ENCODE peak calls at places on chromosome 5, in four cellular contexts. K is H1, Q is A549, F is K562. W is an unnamed sample.

GRCh38 chr5:170755679-170756456 is 27.7 kb upstream of the GABRP start:
- DNase-seq in K (no peak), Q (no peak), F (no peak), W (no peak)

GRCh38 chr5:24368121-24368520 is 276.7 kb downstream of the CDH10 start:
- DNase-seq in K (no peak), Q (no peak), F (no peak), W (no peak)

GRCh38 chr5:77882670-77883257 is 106.6 kb upstream of the TBCA start:
- DNase-seq in K (no peak), Q (peak), F (peak), W (no peak)

GRCh38 chr5:130111723-130112122 is 207.5 kb downstream of the CHSY3 start:
- DNase-seq in K (no peak), Q (no peak), F (no peak), W (no peak)

GRCh38 chr5:17440766-17441165 is 57.3 kb upstream of the TAF11L2 start:
- DNase-seq in K (no peak), Q (no peak), F (no peak), W (no peak)

GRCh38 chr5:120396186-120396585 is 67.9 kb upstream of the PRR16 start:
- DNase-seq in K (no peak), Q (no peak), F (no peak), W (no peak)

GRCh38 chr5:143080407-143080806 is 310.2 kb downstream of the ARHGAP26 start:
- DNase-seq in K (no peak), Q (no peak), F (no peak), W (no peak)

GRCh38 chr5:59724482-59725392 is 168.8 kb downstream of the PDE4D start:
- DNase-seq in K (peak), Q (peak), F (peak), W (peak)

GRCh38 chr5:16508730-16509531 is 43.3 kb upstream of the ZNF622 start:
- DNase-seq in K (peak), Q (peak), F (peak), W (no peak)

DNA sequence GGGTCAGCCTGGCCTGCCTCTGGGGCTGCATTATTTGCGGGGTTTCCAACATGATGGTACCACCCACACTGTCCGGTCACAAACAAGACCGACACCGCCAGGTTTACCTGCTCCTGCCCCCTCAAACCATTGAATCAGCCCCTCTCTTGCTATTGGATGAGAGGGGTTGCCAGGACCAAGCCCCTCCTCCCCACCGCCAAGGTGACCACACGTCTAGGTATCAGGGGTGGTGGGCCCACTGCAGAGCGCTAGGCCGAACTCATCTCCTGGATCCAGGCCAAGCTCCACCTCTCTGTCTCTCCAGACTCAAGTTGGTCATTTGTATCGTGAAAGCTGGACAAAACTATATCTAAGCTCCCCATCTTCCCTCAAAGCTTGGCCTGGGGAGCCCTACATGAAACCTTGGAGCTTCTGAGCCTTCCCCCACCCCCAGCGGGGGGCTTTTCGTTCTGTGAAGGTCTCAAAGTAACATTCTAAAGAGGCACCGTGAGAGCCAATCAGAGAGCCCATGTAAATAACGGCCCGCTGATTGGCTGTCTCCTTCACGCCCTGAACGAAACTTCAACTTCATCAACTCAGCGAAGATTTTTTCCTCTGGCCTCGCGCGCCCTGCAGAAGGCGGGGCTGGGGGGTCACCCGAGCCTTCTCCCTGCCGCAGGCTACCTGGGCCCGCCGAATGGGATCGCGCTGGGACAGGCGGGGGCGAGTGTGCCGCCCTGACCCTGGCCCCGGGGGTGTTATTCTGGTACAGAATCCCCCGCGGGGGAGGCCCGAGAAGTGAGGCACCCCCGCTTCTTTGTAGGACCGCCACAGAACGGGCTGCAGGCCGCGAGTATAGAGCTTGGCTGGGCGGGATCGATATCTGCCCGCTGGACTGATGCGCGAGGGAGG is 49.6 kb upstream of the PSD2 start:
- DNase-seq in K (peak), Q (peak), F (peak), W (peak)
- TF ChIP-seq PHF8 in K (no peak), Q (no peak), F (peak), W (no peak)

GRCh38 chr5:31638748-31639418 is at the start of gene PDZD2:
- DNase-seq in K (peak), Q (peak), F (peak), W (peak)
- TF ChIP-seq PHF8 in K (no peak), Q (no peak), F (peak), W (no peak)

DNA sequence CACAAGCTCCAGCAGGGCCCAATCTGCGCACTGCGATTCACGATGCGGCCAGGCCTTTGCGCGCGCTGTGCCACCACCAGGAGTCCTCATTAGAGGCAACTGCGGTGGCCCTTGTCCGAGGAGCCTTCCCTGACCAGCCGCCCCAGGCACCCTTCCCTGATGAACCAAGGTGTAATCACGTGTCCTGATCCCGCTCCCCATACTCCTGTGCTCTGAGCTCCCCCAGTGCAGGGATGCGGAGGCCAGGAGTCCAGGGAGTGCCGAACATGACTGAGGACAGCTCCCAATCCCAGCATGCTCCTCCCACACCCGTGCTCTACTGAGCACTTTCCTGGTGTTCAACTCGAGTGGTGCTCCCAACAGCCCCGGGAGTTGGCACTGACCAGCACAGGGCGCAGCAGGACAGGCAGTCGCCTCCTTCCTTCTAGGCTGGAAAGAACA is 134.8 kb downstream of the ZNF354C start:
- DNase-seq in K (no peak), Q (no peak), F (no peak), W (no peak)
- TF ChIP-seq PHF8 in K (no peak), Q (no peak), F (no peak), W (no peak)

DNA sequence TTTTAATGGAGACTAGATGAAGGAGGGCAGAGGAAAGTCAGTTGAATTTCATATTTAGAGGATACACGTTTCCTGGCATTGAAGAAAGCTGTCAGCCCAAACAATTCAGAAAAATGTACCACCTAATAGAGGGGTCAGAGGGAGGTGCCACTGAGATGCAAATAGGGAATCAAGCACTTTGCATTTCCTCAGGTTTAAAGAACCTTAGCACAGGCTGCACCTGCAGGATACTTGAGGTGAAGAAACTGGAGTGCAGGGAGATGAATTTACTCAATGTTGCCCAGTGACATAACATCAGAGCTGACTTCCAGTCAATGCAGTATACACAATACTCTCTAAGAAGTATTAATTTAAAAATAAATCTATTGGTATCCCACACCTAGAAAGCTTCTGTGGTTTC is 67.0 kb upstream of the MAST4 start:
- DNase-seq in K (no peak), Q (no peak), F (no peak), W (no peak)
- TF ChIP-seq PHF8 in K (no peak), Q (no peak), F (no peak), W (no peak)

W was measured in HepG2.